ENCODE peak calls at places on chromosomes 13 and 19, in nine cellular contexts. Q is CD8-positive, alpha-beta T cell; M is amniotic stem cell; Z is left colon; X is RWPE2; L is HCEC 1CT; R is nucleus accumbens; B is HFFc6; E is GM12892. J is an unnamed sample.

GRCh38 chr19:52602931-52603330 is 32.8 kb downstream of the ZNF701 start:
- DNase-seq in Q (no peak), M (no peak), Z (no peak), X (no peak), L (peak; percentile 2), R (no peak), B (no peak), E (no peak), J (no peak)

GRCh38 chr19:4342421-4343055 is 824 bp upstream of the MPND start:
- DNase-seq in Q (peak; percentile 90), M (peak; percentile 98), Z (peak; percentile 94), X (peak; percentile 95), L (peak; percentile 100), R (peak; percentile 89), B (peak; percentile 100), E (peak; percentile 90), J (peak; percentile 100)

GRCh38 chr19:45136507-45137178 is 24.1 kb downstream of the NKPD1 start:
- DNase-seq in Q (no peak), M (no peak), Z (no peak), X (no peak), L (no peak), R (no peak), B (no peak), E (no peak), J (no peak)

GRCh38 chr13:76799696-76800095 is 86.5 kb downstream of the KCTD12 start:
- DNase-seq in Q (no peak), M (no peak), Z (no peak), X (no peak), L (no peak), R (no peak), B (no peak), E (no peak), J (peak; percentile 60)

GRCh38 chr19:18788782-18789421 is 2.2 kb downstream of the COMP start:
- DNase-seq in Q (no peak), M (no peak), Z (no peak), X (peak; percentile 60), L (no peak), R (no peak), B (no peak), E (no peak), J (no peak)

GRCh38 chr19:40778865-40779284 is 828 bp downstream of the RAB4B start:
- DNase-seq in Q (no peak), M (no peak), Z (no peak), X (no peak), L (peak; percentile 53), R (no peak), B (no peak), E (no peak), J (peak; percentile 71)

GRCh38 chr19:53102186-53102585 is 1.0 kb downstream of the ZNF160 start:
- DNase-seq in Q (no peak), M (no peak), Z (no peak), X (no peak), L (no peak), R (no peak), B (no peak), E (no peak), J (no peak)

GRCh38 chr13:42363941-42364612 is 92.1 kb downstream of the AKAP11 start:
- DNase-seq in Q (no peak), M (no peak), Z (no peak), X (no peak), L (peak; percentile 38), R (no peak), B (no peak), E (no peak), J (no peak)

GRCh38 chr19:10259162-10259905 is 7.3 kb downstream of the MRPL4 start:
- DNase-seq in Q (peak; percentile 82), M (peak; percentile 65), Z (peak; percentile 93), X (peak; percentile 82), L (peak; percentile 61), R (peak; percentile 7), B (peak; percentile 78), E (peak; percentile 54), J (peak; percentile 77)

GRCh38 chr13:107803822-107804495 is 411.4 kb downstream of the LIG4 start:
- DNase-seq in Q (no peak), M (no peak), Z (no peak), X (no peak), L (no peak), R (no peak), B (no peak), E (no peak), J (no peak)

GRCh38 chr19:38731654-38732301 is 12.5 kb downstream of the CAPN12 start:
- DNase-seq in Q (no peak), M (no peak), Z (peak; percentile 70), X (no peak), L (no peak), R (no peak), B (no peak), E (no peak), J (peak; percentile 82)

GRCh38 chr19:6443986-6444385 is 10.4 kb upstream of the SLC25A41 start:
- DNase-seq in Q (no peak), M (no peak), Z (no peak), X (no peak), L (no peak), R (no peak), B (no peak), E (no peak), J (no peak)

GRCh38 chr19:51026554-51026831 is at the start of gene KLK11:
- DNase-seq in Q (no peak), M (no peak), Z (no peak), X (no peak), L (no peak), R (no peak), B (no peak), E (no peak), J (no peak)

GRCh38 chr13:30711375-30711774 is 24.0 kb upstream of the ALOX5AP start:
- DNase-seq in Q (no peak), M (no peak), Z (no peak), X (no peak), L (peak; percentile 47), R (no peak), B (peak; percentile 63), E (no peak), J (no peak)

GRCh38 chr19:10690351-10690781 is 10.9 kb upstream of the QTRT1 start:
- DNase-seq in Q (no peak), M (no peak), Z (no peak), X (no peak), L (peak; percentile 39), R (no peak), B (peak; percentile 38), E (no peak), J (no peak)

GRCh38 chr13:43728411-43728810 is 58.4 kb downstream of the ENOX1 start:
- DNase-seq in Q (no peak), M (no peak), Z (no peak), X (no peak), L (peak; percentile 38), R (no peak), B (no peak), E (no peak), J (no peak)

GRCh38 chr19:5048727-5049553 is 80.0 kb downstream of the KDM4B start:
- DNase-seq in Q (no peak), M (peak; percentile 48), Z (peak; percentile 59), X (no peak), L (no peak), R (no peak), B (peak; percentile 42), E (no peak), J (no peak)

GRCh38 chr13:76289558-76289957 is 596.6 kb downstream of the KCTD12 start:
- DNase-seq in Q (no peak), M (no peak), Z (no peak), X (no peak), L (no peak), R (no peak), B (no peak), E (no peak), J (no peak)

GRCh38 chr19:52943134-52943883 is 19.4 kb downstream of the ZNF816 start:
- DNase-seq in Q (no peak), M (no peak), Z (no peak), X (no peak), L (no peak), R (no peak), B (no peak), E (no peak), J (no peak)

GRCh38 chr19:35253316-35254286 is 4.8 kb downstream of the LSR start:
- DNase-seq in Q (peak; percentile 44), M (no peak), Z (no peak), X (no peak), L (no peak), R (no peak), B (no peak), E (no peak), J (no peak)

GRCh38 chr13:97223711-97224461 is 1.8 kb downstream of the MBNL2 start:
- DNase-seq in Q (no peak), M (peak; percentile 78), Z (peak; percentile 36), X (no peak), L (peak; percentile 89), R (no peak), B (peak; percentile 84), E (no peak), J (peak; percentile 80)

GRCh38 chr19:56594446-56594782 is 688 bp upstream of the ZNF71 start:
- DNase-seq in Q (no peak), M (no peak), Z (no peak), X (no peak), L (no peak), R (no peak), B (no peak), E (no peak), J (no peak)

GRCh38 chr13:20843177-20843576 is 59.4 kb downstream of the XPO4 start:
- DNase-seq in Q (no peak), M (no peak), Z (no peak), X (no peak), L (no peak), R (no peak), B (no peak), E (no peak), J (no peak)

GRCh38 chr19:35913589-35913988 is 5.5 kb upstream of the TYROBP start:
- DNase-seq in Q (no peak), M (no peak), Z (no peak), X (no peak), L (no peak), R (no peak), B (no peak), E (no peak), J (no peak)

GRCh38 chr19:13297023-13297422 is 146.8 kb downstream of the IER2 start:
- DNase-seq in Q (no peak), M (no peak), Z (no peak), X (no peak), L (no peak), R (no peak), B (no peak), E (no peak), J (no peak)